ENCODE peak calls at places on chromosomes 6 and 20, in five cellular contexts. O is fibroblast of mammary gland, N is ovary, V is epithelial cell of proximal tubule, E is cardiac fibroblast. P is an unnamed sample.

GRCh38 chr6:1404066-1404712 is 14.8 kb downstream of the FOXF2 start:
- DNase-seq in O (peak; percentile 41), N (no peak), V (no peak), E (peak; percentile 43), P (peak; percentile 64)

GRCh38 chr6:20454201-20454824 is 52.6 kb downstream of the E2F3 start:
- DNase-seq in O (no peak), N (no peak), V (no peak), E (no peak), P (no peak)

GRCh38 chr20:13458860-13459451 is 179.8 kb downstream of the TASP1 start:
- DNase-seq in O (peak; percentile 59), N (no peak), V (no peak), E (peak; percentile 68), P (peak; percentile 64)

GRCh38 chr6:138277835-138278234 is 59.5 kb upstream of the PBOV1 start:
- DNase-seq in O (no peak), N (no peak), V (no peak), E (no peak), P (no peak)

GRCh38 chr20:33653900-33654596 is 8.1 kb upstream of the C20orf144 start:
- DNase-seq in O (no peak), N (peak; percentile 74), V (no peak), E (no peak), P (no peak)

GRCh38 chr20:46973801-46974200 is 79.2 kb downstream of the EYA2 start:
- DNase-seq in O (no peak), N (no peak), V (no peak), E (no peak), P (no peak)

GRCh38 chr6:146133866-146134265 is 105.0 kb downstream of the GRM1 start:
- DNase-seq in O (no peak), N (no peak), V (no peak), E (no peak), P (no peak)

GRCh38 chr20:62625921-62626547 is 16.3 kb upstream of the SLCO4A1 start:
- DNase-seq in O (no peak), N (no peak), V (no peak), E (no peak), P (no peak)

GRCh38 chr6:148616811-148617210 is 130.0 kb upstream of the UST start:
- DNase-seq in O (peak; percentile 84), N (no peak), V (no peak), E (peak; percentile 38), P (peak; percentile 63)

GRCh38 chr20:371755-372542 is 8.6 kb upstream of the TRIB3 start:
- DNase-seq in O (peak; percentile 79), N (no peak), V (no peak), E (peak; percentile 97), P (peak; percentile 98)

GRCh38 chr6:14453712-14454466 is 336.3 kb downstream of the CD83 start:
- DNase-seq in O (no peak), N (no peak), V (no peak), E (no peak), P (no peak)

GRCh38 chr6:100493206-100493888 is 28.6 kb upstream of the SIM1 start:
- DNase-seq in O (no peak), N (no peak), V (peak; percentile 12), E (no peak), P (no peak)

GRCh38 chr6:4895971-4896370 is 107.9 kb downstream of the RPP40 start:
- DNase-seq in O (no peak), N (no peak), V (no peak), E (no peak), P (no peak)

GRCh38 chr6:117270121-117270959 is 5.0 kb downstream of the VGLL2 start:
- DNase-seq in O (peak; percentile 17), N (no peak), V (no peak), E (no peak), P (no peak)

GRCh38 chr20:58688838-58689237 is 3.8 kb upstream of the NPEPL1 start:
- DNase-seq in O (no peak), N (no peak), V (no peak), E (no peak), P (peak; percentile 46)

GRCh38 chr6:96675617-96676016 is 112.7 kb downstream of the FHL5 start:
- DNase-seq in O (no peak), N (no peak), V (no peak), E (no peak), P (no peak)

GRCh38 chr6:168450921-168451320 is 9.9 kb downstream of the SMOC2 start:
- DNase-seq in O (no peak), N (no peak), V (no peak), E (no peak), P (no peak)

GRCh38 chr6:56843476-56844349 is 111.2 kb upstream of the BEND6 start:
- DNase-seq in O (peak; percentile 69), N (peak; percentile 68), V (no peak), E (peak; percentile 85), P (peak; percentile 86)

GRCh38 chr6:25312034-25312620 is 33.0 kb downstream of the CARMIL1 start:
- DNase-seq in O (peak; percentile 88), N (no peak), V (no peak), E (peak; percentile 93), P (peak; percentile 57)

GRCh38 chr6:83952830-83953229 is 80.7 kb upstream of the MRAP2 start:
- DNase-seq in O (peak; percentile 8), N (no peak), V (no peak), E (no peak), P (peak; percentile 9)

DNA sequence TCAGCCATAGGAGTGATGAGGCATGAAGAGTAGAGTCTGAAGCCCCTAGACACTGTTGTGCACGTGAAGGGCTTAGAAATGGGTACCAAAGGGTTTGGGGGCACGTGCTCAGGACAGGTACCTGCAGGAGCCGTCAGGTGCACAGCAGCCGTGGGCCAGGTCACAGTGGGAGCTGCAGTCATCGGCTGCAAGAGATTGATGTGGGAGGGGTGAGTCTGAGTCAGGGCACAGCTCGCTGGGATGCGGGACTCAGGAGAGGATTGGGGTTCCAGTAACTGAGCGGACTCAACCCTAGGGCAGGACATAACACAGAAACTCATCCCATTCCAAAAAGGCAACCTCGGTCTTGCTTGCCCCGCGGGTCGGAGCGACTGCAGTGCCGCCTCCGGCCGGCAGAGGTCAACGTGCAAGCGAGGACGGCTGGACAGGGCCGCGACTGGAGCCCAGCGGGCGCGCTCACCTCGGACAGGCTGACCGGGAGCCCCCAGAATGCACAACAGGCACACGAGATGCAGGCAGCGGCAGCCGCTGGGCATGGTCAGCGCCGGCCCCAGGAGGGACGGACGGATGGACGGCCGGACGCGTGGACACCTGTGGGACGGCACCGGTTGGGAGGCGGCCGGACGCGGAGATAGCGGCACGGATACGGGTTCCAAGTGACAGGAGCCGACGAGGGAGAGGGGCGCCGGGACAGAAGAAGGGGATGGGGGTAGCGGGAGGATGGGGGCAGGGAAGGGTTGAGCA is 886 bp downstream of the DLK2 start:
- DNase-seq in O (peak; percentile 81), N (peak; percentile 92), V (no peak), E (peak; percentile 90), P (peak; percentile 96)
- TF ChIP-seq CTCF in O (peak; percentile 84), N (peak; percentile 63), V (peak; percentile 82), E (peak; percentile 95), P (peak; percentile 93)

GRCh38 chr20:41048475-41049242 is 20.0 kb downstream of the TOP1 start:
- DNase-seq in O (no peak), N (no peak), V (no peak), E (no peak), P (no peak)

GRCh38 chr20:41047975-41048305 is 19.3 kb downstream of the TOP1 start:
- DNase-seq in O (peak; percentile 58), N (no peak), V (no peak), E (peak; percentile 49), P (no peak)

GRCh38 chr20:41050361-41051019 is 21.9 kb downstream of the TOP1 start:
- DNase-seq in O (peak; percentile 33), N (no peak), V (no peak), E (peak; percentile 83), P (no peak)

GRCh38 chr20:41051426-41051825 is 22.8 kb downstream of the TOP1 start:
- DNase-seq in O (no peak), N (no peak), V (no peak), E (no peak), P (no peak)

DNA sequence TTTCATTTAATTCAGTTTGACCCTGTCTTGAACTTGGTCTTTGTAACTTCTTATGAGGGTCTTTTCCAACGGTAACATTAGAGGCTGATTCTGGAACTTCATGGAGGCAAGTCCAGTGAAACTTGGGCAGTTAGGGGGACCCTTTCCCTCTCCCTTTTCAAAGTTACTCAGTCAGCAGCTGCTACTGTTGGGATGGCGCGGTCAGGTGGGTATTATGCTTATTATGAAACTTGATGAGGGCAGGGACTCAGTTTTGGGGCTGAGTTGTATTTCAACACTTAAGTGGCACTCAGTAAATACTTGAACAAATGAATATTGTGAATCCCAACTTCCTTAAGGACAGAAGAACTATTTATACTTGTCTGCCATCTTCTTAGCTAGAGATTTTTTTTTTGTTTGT is 20.8 kb downstream of the TOP1 start:
- DNase-seq in O (no peak), N (no peak), V (no peak), E (no peak), P (no peak)
- H3K4me3 ChIP-seq in O (no peak overlapping the region), N (no peak overlapping the region), V (no peak overlapping the region), E (no peak overlapping the region), P (no peak overlapping the region)

GRCh38 chr6:75794954-75795739 is 46.1 kb downstream of the MYO6 start:
- DNase-seq in O (peak; percentile 7), N (no peak), V (no peak), E (no peak), P (no peak)

GRCh38 chr6:75802366-75802765 is 53.3 kb downstream of the MYO6 start:
- DNase-seq in O (peak; percentile 25), N (no peak), V (peak; percentile 2), E (no peak), P (no peak)

GRCh38 chr6:75800133-75800532 is 51.1 kb downstream of the MYO6 start:
- DNase-seq in O (no peak), N (no peak), V (no peak), E (no peak), P (no peak)

GRCh38 chr6:75796723-75797122 is 47.7 kb downstream of the MYO6 start:
- DNase-seq in O (no peak), N (no peak), V (no peak), E (no peak), P (no peak)

GRCh38 chr6:75800708-75801505 is 51.9 kb downstream of the MYO6 start:
- DNase-seq in O (no peak), N (no peak), V (no peak), E (no peak), P (no peak)
- TF ChIP-seq CTCF in O (no peak), N (no peak), V (no peak), E (no peak), P (no peak)

GRCh38 chr6:169961772-169962561 is 210.5 kb downstream of the ERMARD start:
- DNase-seq in O (no peak), N (peak; percentile 72), V (no peak), E (no peak), P (no peak)
- H3K4me3 ChIP-seq in O (no peak overlapping the region), N (peak overlapping the region; percentile 40), V (no peak overlapping the region), E (no peak overlapping the region), P (no peak overlapping the region)

P was measured in foreskin fibroblast.